ENCODE peak calls at places on chromosome 5, in seven cellular contexts. D is iris pigment epithelial cell; M is T-helper 2 cell treated with Interferon-gamma antibody and Interleukin-4, amounts not matched to agents 5 μg/mL and 100 μg/mL, for 36 hours; Q is NCI-H460; R is LoVo; F is ACHN; V is HEK293T. G is an unnamed sample.

GRCh38 chr5:133746834-133747233 is 134.5 kb upstream of the FSTL4 start:
- DNase-seq in D (no peak), V (peak), R (no peak), Q (no peak), F (peak), M (no peak), G (no peak)

GRCh38 chr5:132008961-132009680 is 2.3 kb downstream of the ACSL6 start:
- DNase-seq in V (no peak), F (no peak), D (no peak), R (peak), M (no peak), Q (no peak), G (no peak)

GRCh38 chr5:135887447-135887864 is 8.2 kb downstream of the IL9 start:
- DNase-seq in V (peak), D (peak), F (peak), R (peak), Q (peak), M (peak), G (peak)

GRCh38 chr5:36656556-36656955 is 50.1 kb downstream of the SLC1A3 start:
- DNase-seq in V (no peak), F (no peak), R (no peak), M (no peak), Q (no peak), D (no peak), G (no peak)

GRCh38 chr5:179379321-179379890 is 34.1 kb upstream of the ADAMTS2 start:
- DNase-seq in V (no peak), R (no peak), D (no peak), M (no peak), Q (no peak), F (no peak), G (no peak)

GRCh38 chr5:73454379-73455036 is 5.9 kb upstream of the FOXD1 start:
- DNase-seq in V (peak), Q (peak), D (peak), R (peak), M (no peak), F (peak), G (no peak)

GRCh38 chr5:27830551-27830950 is 792.2 kb upstream of the CDH9 start:
- DNase-seq in Q (no peak), D (peak), V (no peak), F (peak), M (no peak), R (no peak), G (no peak)

GRCh38 chr5:88929385-88929784 is 46.4 kb upstream of the MEF2C start:
- DNase-seq in M (no peak), Q (no peak), F (no peak), V (no peak), D (no peak), R (no peak), G (no peak)

GRCh38 chr5:78738693-78739300 is 90.2 kb upstream of the LHFPL2 start:
- DNase-seq in V (no peak), D (no peak), F (no peak), Q (no peak), M (no peak), R (peak), G (no peak)